ENCODE peak calls at places on chromosomes 11 and 22, in seven cellular contexts. One of them, this sample, is unnamed.

GRCh38 chr11:115042002-115042401 is 363.7 kb downstream of the NXPE2 start:
- DNase-seq in suprapubic skin: no peak
- DNase-seq in uterus: no peak
- DNase-seq in CD8-positive, alpha-beta memory T cell: no peak
- DNase-seq in tibial nerve: no peak
- DNase-seq in neuronal stem cell: no peak
- DNase-seq in AG04450: no peak
- DNase-seq in this sample: no peak

GRCh38 chr11:40425168-40425567 is 1034.3 kb downstream of the LRRC4C start:
- DNase-seq in suprapubic skin: no peak
- DNase-seq in uterus: no peak
- DNase-seq in CD8-positive, alpha-beta memory T cell: no peak
- DNase-seq in tibial nerve: no peak
- DNase-seq in neuronal stem cell: no peak
- DNase-seq in AG04450: no peak
- DNase-seq in this sample: no peak

GRCh38 chr11:60937144-60937527 is 12.9 kb downstream of the TMEM132A start:
- DNase-seq in suprapubic skin: no peak
- DNase-seq in uterus: no peak
- DNase-seq in CD8-positive, alpha-beta memory T cell: no peak
- DNase-seq in tibial nerve: no peak
- DNase-seq in neuronal stem cell: no peak
- DNase-seq in AG04450: no peak
- DNase-seq in this sample: no peak

GRCh38 chr22:46854125-46854870 is 91.8 kb downstream of the TBC1D22A start:
- DNase-seq in suprapubic skin: no peak
- DNase-seq in uterus: peak; percentile 42
- DNase-seq in CD8-positive, alpha-beta memory T cell: no peak
- DNase-seq in tibial nerve: no peak
- DNase-seq in neuronal stem cell: no peak
- DNase-seq in AG04450: no peak
- DNase-seq in this sample: no peak

GRCh38 chr22:28711820-28712777 is 29.5 kb downstream of the CHEK2 start:
- DNase-seq in suprapubic skin: no peak
- DNase-seq in uterus: peak; percentile 64
- DNase-seq in CD8-positive, alpha-beta memory T cell: no peak
- DNase-seq in tibial nerve: no peak
- DNase-seq in neuronal stem cell: no peak
- DNase-seq in AG04450: peak; percentile 89
- DNase-seq in this sample: no peak

GRCh38 chr11:100825610-100826009 is 138.5 kb downstream of the ARHGAP42 start:
- DNase-seq in suprapubic skin: no peak
- DNase-seq in uterus: no peak
- DNase-seq in CD8-positive, alpha-beta memory T cell: no peak
- DNase-seq in tibial nerve: no peak
- DNase-seq in neuronal stem cell: no peak
- DNase-seq in AG04450: no peak
- DNase-seq in this sample: no peak

GRCh38 chr11:78365381-78365792 is 52.2 kb downstream of the GAB2 start:
- DNase-seq in suprapubic skin: no peak
- DNase-seq in uterus: no peak
- DNase-seq in CD8-positive, alpha-beta memory T cell: no peak
- DNase-seq in tibial nerve: no peak
- DNase-seq in neuronal stem cell: peak; percentile 85
- DNase-seq in AG04450: no peak
- DNase-seq in this sample: no peak

GRCh38 chr11:68661014-68661413 is 23.3 kb upstream of the GAL start:
- DNase-seq in suprapubic skin: no peak
- DNase-seq in uterus: no peak
- DNase-seq in CD8-positive, alpha-beta memory T cell: no peak
- DNase-seq in tibial nerve: no peak
- DNase-seq in neuronal stem cell: no peak
- DNase-seq in AG04450: no peak
- DNase-seq in this sample: no peak

GRCh38 chr22:46812786-46813185 is 50.3 kb downstream of the TBC1D22A start:
- DNase-seq in suprapubic skin: no peak
- DNase-seq in uterus: no peak
- DNase-seq in CD8-positive, alpha-beta memory T cell: no peak
- DNase-seq in tibial nerve: no peak
- DNase-seq in neuronal stem cell: no peak
- DNase-seq in AG04450: no peak
- DNase-seq in this sample: no peak

GRCh38 chr11:76267563-76267962 is 61.3 kb upstream of the WNT11 start:
- DNase-seq in suprapubic skin: no peak
- DNase-seq in uterus: no peak
- DNase-seq in CD8-positive, alpha-beta memory T cell: no peak
- DNase-seq in tibial nerve: no peak
- DNase-seq in neuronal stem cell: no peak
- DNase-seq in AG04450: no peak
- DNase-seq in this sample: no peak

GRCh38 chr22:28075260-28075981 is 156.4 kb upstream of the PITPNB start:
- DNase-seq in suprapubic skin: no peak
- DNase-seq in uterus: peak; percentile 68
- DNase-seq in CD8-positive, alpha-beta memory T cell: no peak
- DNase-seq in tibial nerve: peak; percentile 22
- DNase-seq in neuronal stem cell: no peak
- DNase-seq in AG04450: peak; percentile 42
- DNase-seq in this sample: no peak

GRCh38 chr11:131598305-131598704 is 227.9 kb downstream of the NTM start:
- DNase-seq in suprapubic skin: no peak
- DNase-seq in uterus: no peak
- DNase-seq in CD8-positive, alpha-beta memory T cell: no peak
- DNase-seq in tibial nerve: no peak
- DNase-seq in neuronal stem cell: no peak
- DNase-seq in AG04450: no peak
- DNase-seq in this sample: no peak

GRCh38 chr11:87529486-87529885 is 491.8 kb downstream of the TMEM135 start:
- DNase-seq in suprapubic skin: no peak
- DNase-seq in uterus: no peak
- DNase-seq in CD8-positive, alpha-beta memory T cell: no peak
- DNase-seq in tibial nerve: no peak
- DNase-seq in neuronal stem cell: no peak
- DNase-seq in AG04450: no peak
- DNase-seq in this sample: no peak

GRCh38 chr11:78905756-78906155 is 331.1 kb upstream of the NARS2 start:
- DNase-seq in suprapubic skin: no peak
- DNase-seq in uterus: no peak
- DNase-seq in CD8-positive, alpha-beta memory T cell: no peak
- DNase-seq in tibial nerve: no peak
- DNase-seq in neuronal stem cell: no peak
- DNase-seq in AG04450: no peak
- DNase-seq in this sample: no peak

GRCh38 chr11:101487775-101488174 is 96.0 kb downstream of the TRPC6 start:
- DNase-seq in suprapubic skin: no peak
- DNase-seq in uterus: no peak
- DNase-seq in CD8-positive, alpha-beta memory T cell: no peak
- DNase-seq in tibial nerve: no peak
- DNase-seq in neuronal stem cell: no peak
- DNase-seq in AG04450: peak; percentile 27
- DNase-seq in this sample: no peak

GRCh38 chr11:62071408-62071807 is 52.4 kb upstream of the INCENP start:
- DNase-seq in suprapubic skin: peak; percentile 1
- DNase-seq in uterus: no peak
- DNase-seq in CD8-positive, alpha-beta memory T cell: no peak
- DNase-seq in tibial nerve: no peak
- DNase-seq in neuronal stem cell: no peak
- DNase-seq in AG04450: no peak
- DNase-seq in this sample: no peak

GRCh38 chr11:91100432-91100831 is 877.6 kb upstream of the CHORDC1 start:
- DNase-seq in suprapubic skin: no peak
- DNase-seq in uterus: no peak
- DNase-seq in CD8-positive, alpha-beta memory T cell: no peak
- DNase-seq in tibial nerve: no peak
- DNase-seq in neuronal stem cell: no peak
- DNase-seq in AG04450: no peak
- DNase-seq in this sample: no peak

GRCh38 chr22:43956805-43957463 is 1.7 kb downstream of the SAMM50 start:
- DNase-seq in suprapubic skin: no peak
- DNase-seq in uterus: peak; percentile 33
- DNase-seq in CD8-positive, alpha-beta memory T cell: no peak
- DNase-seq in tibial nerve: no peak
- DNase-seq in neuronal stem cell: no peak
- DNase-seq in AG04450: no peak
- DNase-seq in this sample: no peak

GRCh38 chr11:103907548-103908455 is 128.6 kb upstream of the DDI1 start:
- DNase-seq in suprapubic skin: no peak
- DNase-seq in uterus: no peak
- DNase-seq in CD8-positive, alpha-beta memory T cell: no peak
- DNase-seq in tibial nerve: no peak
- DNase-seq in neuronal stem cell: no peak
- DNase-seq in AG04450: no peak
- DNase-seq in this sample: no peak

DNA sequence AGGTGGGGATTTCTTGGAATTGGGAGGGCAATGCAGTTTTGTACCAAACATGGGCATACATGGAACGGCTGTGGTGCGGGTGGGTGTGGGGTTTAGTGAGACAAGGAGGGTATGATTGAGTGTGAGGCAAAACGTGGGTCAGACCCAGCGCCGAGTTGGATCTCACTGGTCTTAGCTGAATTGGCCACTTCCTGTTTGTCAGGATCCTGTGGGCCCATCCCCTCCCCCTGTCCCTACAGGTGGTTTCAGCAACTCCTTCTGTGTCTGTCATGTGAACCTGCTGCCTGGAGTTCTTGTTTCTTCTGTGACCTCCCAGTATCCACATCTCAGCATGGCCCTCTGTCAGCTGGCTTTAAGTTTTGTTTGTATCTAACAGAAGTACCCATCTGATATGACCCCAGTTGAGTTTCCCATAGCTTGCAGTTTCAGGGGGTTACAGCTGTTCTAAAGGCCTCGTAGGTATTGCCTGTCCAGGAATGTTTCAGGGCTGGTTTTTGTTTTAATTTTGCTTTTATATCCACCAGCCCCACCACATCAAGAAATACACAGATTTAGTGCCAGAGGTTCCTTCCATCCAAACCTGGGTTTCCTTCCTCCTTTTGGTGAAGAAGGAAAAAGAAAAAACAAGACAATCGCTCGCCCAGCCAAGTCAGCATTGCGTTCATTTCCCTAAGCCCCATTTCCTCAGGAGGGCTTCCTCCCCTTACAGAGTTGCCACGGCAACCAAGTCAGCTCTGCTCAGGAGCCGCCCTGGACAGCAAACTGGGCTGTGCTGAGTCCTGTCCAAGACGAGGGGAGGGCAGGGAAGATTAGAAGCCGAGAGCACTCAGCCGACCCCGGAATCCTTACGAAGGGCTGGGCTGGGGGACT is 6.1 kb downstream of the APOL1 start:
- DNase-seq in suprapubic skin: no peak
- DNase-seq in uterus: peak; percentile 73
- DNase-seq in CD8-positive, alpha-beta memory T cell: no peak
- DNase-seq in tibial nerve: no peak
- DNase-seq in neuronal stem cell: peak; percentile 74
- DNase-seq in AG04450: no peak
- DNase-seq in this sample: no peak
- H3K27ac ChIP-seq in suprapubic skin: peak overlapping the region; percentile 11
- H3K27ac ChIP-seq in uterus: peak overlapping the region; percentile 86
- H3K27ac ChIP-seq in CD8-positive, alpha-beta memory T cell: peak overlapping the region; percentile 27
- H3K27ac ChIP-seq in tibial nerve: peak overlapping the region; percentile 53
- H3K27ac ChIP-seq in neuronal stem cell: peak overlapping the region; percentile 88
- H3K27ac ChIP-seq in AG04450: no peak overlapping the region
- H3K27ac ChIP-seq in this sample: no peak overlapping the region

DNA sequence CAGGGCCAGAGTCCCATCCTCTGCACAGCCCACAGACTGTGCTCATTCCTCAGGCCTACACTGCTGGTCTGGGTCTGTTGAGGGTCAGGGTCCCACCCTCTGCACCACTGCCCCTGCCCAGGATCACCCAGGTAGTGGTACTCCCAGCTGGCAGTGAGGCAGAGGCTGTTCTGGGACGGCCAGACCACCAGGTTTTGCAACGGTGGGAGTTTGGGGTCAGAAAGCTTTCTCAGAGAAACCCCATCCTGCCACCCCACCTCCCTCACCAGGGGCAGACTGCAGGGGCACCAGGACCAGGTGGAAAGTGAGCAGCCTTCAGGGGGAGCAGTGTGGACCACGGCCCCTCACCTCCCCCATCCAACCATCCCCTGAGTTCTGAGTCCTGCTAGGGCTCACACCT is 10.8 kb downstream of the NPTXR start:
- DNase-seq in suprapubic skin: no peak
- DNase-seq in uterus: no peak
- DNase-seq in CD8-positive, alpha-beta memory T cell: no peak
- DNase-seq in tibial nerve: no peak
- DNase-seq in neuronal stem cell: no peak
- DNase-seq in AG04450: no peak
- DNase-seq in this sample: no peak
- H3K27ac ChIP-seq in suprapubic skin: no peak overlapping the region
- H3K27ac ChIP-seq in uterus: no peak overlapping the region
- H3K27ac ChIP-seq in CD8-positive, alpha-beta memory T cell: no peak overlapping the region
- H3K27ac ChIP-seq in tibial nerve: no peak overlapping the region
- H3K27ac ChIP-seq in neuronal stem cell: no peak overlapping the region
- H3K27ac ChIP-seq in AG04450: no peak overlapping the region
- H3K27ac ChIP-seq in this sample: no peak overlapping the region

DNA sequence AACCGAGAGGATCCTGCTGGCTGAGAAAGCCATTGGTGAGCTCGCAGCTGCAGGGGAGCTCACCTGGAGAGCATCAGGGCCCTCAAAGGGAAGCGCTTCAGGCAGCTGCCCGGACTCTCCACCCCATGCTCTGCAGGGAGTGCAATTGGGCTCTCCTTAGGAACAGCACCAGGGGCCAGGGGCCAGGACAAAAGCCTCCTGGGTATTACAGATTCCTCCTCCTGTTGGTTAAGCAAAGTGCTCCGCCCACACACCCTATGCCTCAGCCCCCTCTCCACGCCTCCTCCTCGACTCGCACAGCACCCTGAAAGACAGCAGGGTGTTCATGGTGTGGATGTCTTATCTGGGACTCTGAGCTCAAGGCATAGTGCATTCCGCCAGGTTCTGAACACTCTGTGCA is 139.9 kb downstream of the SHANK2 start:
- DNase-seq in suprapubic skin: no peak
- DNase-seq in uterus: no peak
- DNase-seq in CD8-positive, alpha-beta memory T cell: no peak
- DNase-seq in tibial nerve: no peak
- DNase-seq in neuronal stem cell: no peak
- DNase-seq in AG04450: no peak
- DNase-seq in this sample: no peak
- H3K27ac ChIP-seq in suprapubic skin: no peak overlapping the region
- H3K27ac ChIP-seq in uterus: no peak overlapping the region
- H3K27ac ChIP-seq in CD8-positive, alpha-beta memory T cell: no peak overlapping the region
- H3K27ac ChIP-seq in tibial nerve: no peak overlapping the region
- H3K27ac ChIP-seq in neuronal stem cell: no peak overlapping the region
- H3K27ac ChIP-seq in AG04450: no peak overlapping the region
- H3K27ac ChIP-seq in this sample: no peak overlapping the region

GRCh38 chr11:35280727-35281126 is 138.6 kb downstream of the SLC1A2 start:
- DNase-seq in suprapubic skin: no peak
- DNase-seq in uterus: peak; percentile 20
- DNase-seq in CD8-positive, alpha-beta memory T cell: no peak
- DNase-seq in tibial nerve: no peak
- DNase-seq in neuronal stem cell: no peak
- DNase-seq in AG04450: no peak
- DNase-seq in this sample: no peak
- H3K27ac ChIP-seq in suprapubic skin: peak overlapping the region; percentile 79
- H3K27ac ChIP-seq in uterus: peak overlapping the region; percentile 82
- H3K27ac ChIP-seq in CD8-positive, alpha-beta memory T cell: no peak overlapping the region
- H3K27ac ChIP-seq in tibial nerve: no peak overlapping the region
- H3K27ac ChIP-seq in neuronal stem cell: no peak overlapping the region
- H3K27ac ChIP-seq in AG04450: no peak overlapping the region
- H3K27ac ChIP-seq in this sample: no peak overlapping the region

GRCh38 chr22:36010090-36010489 is 18.5 kb downstream of the RBFOX2 start:
- DNase-seq in suprapubic skin: no peak
- DNase-seq in uterus: no peak
- DNase-seq in CD8-positive, alpha-beta memory T cell: no peak
- DNase-seq in tibial nerve: no peak
- DNase-seq in neuronal stem cell: peak; percentile 56
- DNase-seq in AG04450: no peak
- DNase-seq in this sample: no peak
- H3K27ac ChIP-seq in suprapubic skin: no peak overlapping the region
- H3K27ac ChIP-seq in uterus: peak overlapping the region; percentile 22
- H3K27ac ChIP-seq in CD8-positive, alpha-beta memory T cell: no peak overlapping the region
- H3K27ac ChIP-seq in tibial nerve: no peak overlapping the region
- H3K27ac ChIP-seq in neuronal stem cell: peak overlapping the region; percentile 67
- H3K27ac ChIP-seq in AG04450: peak overlapping the region; percentile 67
- H3K27ac ChIP-seq in this sample: no peak overlapping the region